ENCODE peak calls at places on chromosomes 11 and 22, in four cellular contexts. Q is K562, X is HL-60, G is GM12878. C is an unnamed sample.

GRCh38 chr11:34366522-34366921 is 8.7 kb upstream of the ABTB2 start:
- DNase-seq in G (no peak), Q (no peak), X (no peak), C (no peak)

GRCh38 chr11:66727282-66727882 is 1.6 kb downstream of the SPTBN2 start:
- DNase-seq in Q (peak; percentile 78), X (peak; percentile 35), G (no peak), C (peak; percentile 53)

GRCh38 chr11:103545551-103545950 is 436.3 kb downstream of the DYNC2H1 start:
- DNase-seq in G (no peak), Q (no peak), X (no peak), C (no peak)

GRCh38 chr11:8937159-8937558 is 4.4 kb upstream of the C11orf16 start:
- DNase-seq in X (no peak), G (no peak), Q (no peak), C (no peak)

GRCh38 chr22:45226681-45227186 is 14.0 kb downstream of the KIAA0930 start:
- DNase-seq in Q (no peak), G (no peak), X (peak; percentile 97), C (no peak)

GRCh38 chr11:10551845-10552352 is 10.9 kb upstream of the RNF141 start:
- DNase-seq in Q (no peak), G (no peak), X (no peak), C (no peak)

GRCh38 chr11:108647701-108648527 is 17.0 kb upstream of the DDX10 start:
- DNase-seq in X (no peak), Q (peak; percentile 36), G (no peak), C (no peak)

GRCh38 chr11:45859661-45860140 is 12.4 kb downstream of the CRY2 start:
- DNase-seq in Q (no peak), X (no peak), G (no peak), C (no peak)

GRCh38 chr11:125245299-125245698 is 80.7 kb downstream of the PKNOX2 start:
- DNase-seq in X (no peak), G (no peak), Q (no peak), C (no peak)

GRCh38 chr11:64121637-64122410 is 44.1 kb downstream of the MACROD1 start:
- DNase-seq in X (no peak), G (no peak), Q (no peak), C (no peak)

GRCh38 chr11:95230054-95231034 is 658 bp downstream of the SESN3 start:
- DNase-seq in Q (peak; percentile 30), X (no peak), G (no peak), C (no peak)

GRCh38 chr22:43561421-43562178 is 149.8 kb downstream of the MPPED1 start:
- DNase-seq in G (no peak), X (no peak), Q (no peak), C (no peak)

GRCh38 chr22:28925916-28926315 is 42.5 kb downstream of the ZNRF3 start:
- DNase-seq in G (no peak), Q (no peak), X (no peak), C (no peak)

GRCh38 chr22:47154621-47155081 is 392.2 kb downstream of the TBC1D22A start:
- DNase-seq in X (no peak), G (no peak), Q (no peak), C (no peak)

GRCh38 chr22:24523873-24524272 is 28.7 kb downstream of the UPB1 start:
- DNase-seq in Q (no peak), G (no peak), X (no peak), C (no peak)

GRCh38 chr11:135023499-135023898 is 611.5 kb upstream of the B3GAT1 start:
- DNase-seq in Q (no peak), G (no peak), X (no peak), C (no peak)

GRCh38 chr11:111759778-111760407 is 6.3 kb downstream of the PPP2R1B start:
- DNase-seq in X (no peak), G (no peak), Q (no peak), C (no peak)

GRCh38 chr11:57980201-57980600 is 43.5 kb upstream of the OR9Q1 start:
- DNase-seq in G (no peak), Q (no peak), X (no peak), C (no peak)

GRCh38 chr11:69372589-69373250 is 78.8 kb downstream of the MYEOV start:
- DNase-seq in X (no peak), G (no peak), Q (no peak), C (no peak)

GRCh38 chr11:114472661-114473060 is 33.4 kb downstream of the REXO2 start:
- DNase-seq in G (no peak), Q (no peak), X (no peak), C (no peak)

GRCh38 chr11:13249992-13250391 is 27.6 kb upstream of the BMAL1 start:
- DNase-seq in G (no peak), X (no peak), Q (no peak), C (no peak)

GRCh38 chr11:18404062-18404461 is 8.1 kb upstream of the LDHC start:
- DNase-seq in Q (no peak), G (no peak), X (no peak), C (no peak)

GRCh38 chr11:32052218-32052617 is 38.7 kb upstream of the RCN1 start:
- DNase-seq in X (peak; percentile 22), Q (peak; percentile 69), G (no peak), C (peak; percentile 15)

GRCh38 chr11:10692716-10693115 is 839 bp downstream of the IRAG1 start:
- DNase-seq in X (no peak), G (no peak), Q (no peak), C (no peak)

GRCh38 chr11:23399995-23400394 is 539.7 kb upstream of the CCDC179 start:
- DNase-seq in X (no peak), Q (no peak), G (no peak), C (no peak)

GRCh38 chr22:46710842-46711241 is 27.2 kb downstream of the CERK start:
- DNase-seq in X (no peak), Q (no peak), G (no peak), C (no peak)

GRCh38 chr11:70082829-70083228 is 4.7 kb downstream of the ANO1 start:
- DNase-seq in Q (peak; percentile 37), X (no peak), G (no peak), C (no peak)

GRCh38 chr11:57514538-57515331 is 767 bp downstream of the SLC43A1 start:
- DNase-seq in X (peak; percentile 62), Q (peak; percentile 76), G (no peak), C (peak; percentile 64)

GRCh38 chr11:64877390-64878222 is 815 bp downstream of the EHD1 start:
- DNase-seq in G (no peak), X (no peak), Q (peak; percentile 48), C (no peak)

GRCh38 chr11:61028135-61028729 is 56.8 kb downstream of the CD6 start:
- DNase-seq in Q (no peak), G (peak; percentile 76), X (no peak), C (no peak)

GRCh38 chr11:62921201-62921572 is at the start of gene CHRM1:
- DNase-seq in G (no peak), Q (no peak), X (no peak), C (no peak)

GRCh38 chr22:34427436-34427835 is 507.2 kb upstream of the LARGE1 start:
- DNase-seq in Q (no peak), X (no peak), G (no peak), C (no peak)

GRCh38 chr11:83257638-83258229 is 28.4 kb downstream of the CCDC90B start:
- DNase-seq in X (no peak), G (no peak), Q (no peak), C (no peak)

GRCh38 chr22:23225724-23226496 is 45.6 kb downstream of the BCR start:
- DNase-seq in Q (peak; percentile 72), G (no peak), X (no peak), C (no peak)

GRCh38 chr11:20208622-20209090 is 48.4 kb upstream of the DBX1 start:
- DNase-seq in X (no peak), Q (no peak), G (no peak), C (no peak)

GRCh38 chr22:46738961-46739870 is 1.2 kb upstream of the CERK start:
- DNase-seq in X (peak; percentile 63), Q (no peak), G (no peak), C (peak; percentile 52)

GRCh38 chr22:20639750-20640149 is 132.3 kb downstream of the MED15 start:
- DNase-seq in G (no peak), Q (no peak), X (no peak), C (no peak)

GRCh38 chr11:128487978-128488377 is 99.4 kb downstream of the ETS1 start:
- DNase-seq in X (no peak), G (no peak), Q (no peak), C (no peak)

GRCh38 chr11:128491195-128491936 is 96.0 kb downstream of the ETS1 start:
- DNase-seq in G (no peak), Q (no peak), X (no peak), C (no peak)

GRCh38 chr11:128492461-128492860 is 94.9 kb downstream of the ETS1 start:
- DNase-seq in Q (no peak), X (no peak), G (no peak), C (no peak)

GRCh38 chr11:128490092-128490491 is 97.3 kb downstream of the ETS1 start:
- DNase-seq in Q (no peak), G (no peak), X (no peak), C (no peak)

GRCh38 chr11:128488471-128488870 is 98.9 kb downstream of the ETS1 start:
- DNase-seq in X (peak; percentile 30), G (no peak), Q (no peak), C (no peak)
- TF ChIP-seq SPI1 in X (no peak), G (no peak), Q (no peak), C (no peak)

GRCh38 chr11:17351510-17352176 is at the start of gene NCR3LG1:
- DNase-seq in Q (peak; percentile 77), X (peak; percentile 84), G (no peak), C (peak; percentile 37)
- TF ChIP-seq SPI1 in Q (no peak), X (no peak), G (no peak), C (no peak)

DNA sequence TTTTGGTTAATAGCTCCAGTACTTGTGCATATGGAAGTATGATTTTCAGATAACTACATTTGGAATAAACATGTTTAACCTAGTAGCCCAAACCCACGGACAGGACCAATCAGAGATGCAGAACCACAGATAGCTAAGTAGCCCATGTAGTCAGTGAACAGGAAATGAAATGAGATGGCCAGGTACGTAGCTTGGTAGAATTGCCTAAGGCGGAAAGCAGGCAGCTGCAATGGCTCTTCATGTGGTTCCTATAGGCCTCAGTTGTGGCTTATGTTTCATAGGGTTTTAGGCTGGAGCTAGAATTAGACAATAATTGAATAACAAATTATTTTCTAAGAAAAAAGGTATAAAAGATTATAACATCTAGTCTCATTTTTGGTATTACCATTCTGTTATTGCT is 86.4 kb upstream of the B3GNT6 start:
- DNase-seq in Q (no peak), G (no peak), X (no peak), C (no peak)
- TF ChIP-seq SPI1 in Q (no peak), G (no peak), X (no peak), C (no peak)

DNA sequence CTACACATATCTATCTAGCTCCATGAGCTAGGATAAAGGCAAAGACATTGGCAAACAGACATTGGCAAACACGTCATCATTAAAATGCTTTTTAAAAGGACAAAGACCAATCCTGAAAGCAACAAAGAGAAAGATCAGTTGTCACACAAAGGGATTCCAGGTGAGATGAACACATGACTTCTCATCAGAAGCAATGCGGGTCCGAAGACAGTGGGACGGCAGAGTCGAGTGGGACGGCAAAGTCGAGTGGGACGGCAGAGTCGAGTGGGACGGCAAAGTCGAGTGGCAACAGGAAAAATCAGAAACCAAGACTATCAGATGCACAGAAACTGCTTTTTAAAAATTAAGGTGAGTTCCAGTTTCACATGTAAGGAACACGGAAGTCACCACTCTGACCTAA is 609.5 kb downstream of the BRD1 start:
- DNase-seq in Q (no peak), X (no peak), G (no peak), C (no peak)
- TF ChIP-seq SPI1 in Q (no peak), X (no peak), G (no peak), C (no peak)

C was measured in GM12891.